ENCODE peak calls at places on chromosomes 12 and 14, in four cellular contexts. One of them, this sample, is unnamed.
A peak's percentile ranks its signal among the peaks of the same experiment; 100 is the strongest.

GRCh38 chr14:88960528-88960927 is 136.1 kb downstream of the TTC8 start:
- DNase-seq in adrenal gland: no peak
- DNase-seq in brain microvascular endothelial cell: no peak
- DNase-seq in lower lobe of right lung: no peak
- DNase-seq in this sample: no peak

GRCh38 chr14:103127861-103128598 is 4.8 kb downstream of the TNFAIP2 start:
- DNase-seq in lower lobe of right lung: peak; percentile 43
- DNase-seq in brain microvascular endothelial cell: no peak
- DNase-seq in adrenal gland: peak; percentile 22
- DNase-seq in this sample: no peak

GRCh38 chr12:75812341-75813018 is 219.1 kb downstream of the PHLDA1 start:
- DNase-seq in adrenal gland: no peak
- DNase-seq in lower lobe of right lung: no peak
- DNase-seq in brain microvascular endothelial cell: no peak
- DNase-seq in this sample: no peak

GRCh38 chr14:101446387-101446969 is 114.8 kb upstream of the DIO3 start:
- DNase-seq in lower lobe of right lung: no peak
- DNase-seq in adrenal gland: no peak
- DNase-seq in brain microvascular endothelial cell: no peak
- DNase-seq in this sample: no peak

GRCh38 chr12:57152408-57153038 is 5.1 kb upstream of the LRP1-AS start:
- DNase-seq in brain microvascular endothelial cell: no peak
- DNase-seq in adrenal gland: peak; percentile 69
- DNase-seq in lower lobe of right lung: no peak
- DNase-seq in this sample: no peak

GRCh38 chr14:63800651-63801385 is 52.0 kb upstream of the SYNE2 start:
- DNase-seq in lower lobe of right lung: no peak
- DNase-seq in adrenal gland: no peak
- DNase-seq in brain microvascular endothelial cell: no peak
- DNase-seq in this sample: no peak

GRCh38 chr14:100030441-100031153 is 34.6 kb upstream of the EVL start:
- DNase-seq in adrenal gland: peak; percentile 59
- DNase-seq in lower lobe of right lung: no peak
- DNase-seq in brain microvascular endothelial cell: peak; percentile 86
- DNase-seq in this sample: peak; percentile 31

GRCh38 chr12:6950944-6951540 is at the start of gene PTPN6:
- DNase-seq in brain microvascular endothelial cell: no peak
- DNase-seq in lower lobe of right lung: peak; percentile 92
- DNase-seq in adrenal gland: peak; percentile 33
- DNase-seq in this sample: no peak

GRCh38 chr12:53443955-53444354 is 2.4 kb downstream of the PRR13 start:
- DNase-seq in lower lobe of right lung: no peak
- DNase-seq in adrenal gland: no peak
- DNase-seq in brain microvascular endothelial cell: no peak
- DNase-seq in this sample: no peak

GRCh38 chr14:102510616-102511520 is 1.3 kb upstream of the ANKRD9 start:
- DNase-seq in lower lobe of right lung: no peak
- DNase-seq in brain microvascular endothelial cell: no peak
- DNase-seq in adrenal gland: peak; percentile 48
- DNase-seq in this sample: no peak

GRCh38 chr12:6551496-6552139 is 4.2 kb downstream of the IFFO1 start:
- DNase-seq in brain microvascular endothelial cell: peak; percentile 75
- DNase-seq in lower lobe of right lung: no peak
- DNase-seq in adrenal gland: no peak
- DNase-seq in this sample: no peak

GRCh38 chr12:120110550-120111501 is 5.7 kb downstream of the RAB35 start:
- DNase-seq in adrenal gland: peak; percentile 54
- DNase-seq in lower lobe of right lung: peak; percentile 88
- DNase-seq in brain microvascular endothelial cell: no peak
- DNase-seq in this sample: no peak

GRCh38 chr12:15044461-15044860 is 71.6 kb downstream of the PDE6H start:
- DNase-seq in brain microvascular endothelial cell: peak; percentile 22
- DNase-seq in adrenal gland: no peak
- DNase-seq in lower lobe of right lung: no peak
- DNase-seq in this sample: no peak

GRCh38 chr12:126772171-126772864 is 1494.7 kb upstream of the TMEM132C start:
- DNase-seq in lower lobe of right lung: no peak
- DNase-seq in adrenal gland: no peak
- DNase-seq in brain microvascular endothelial cell: no peak
- DNase-seq in this sample: no peak

GRCh38 chr14:23085458-23085857 is 9.5 kb downstream of the ACIN1 start:
- DNase-seq in adrenal gland: no peak
- DNase-seq in lower lobe of right lung: no peak
- DNase-seq in brain microvascular endothelial cell: no peak
- DNase-seq in this sample: no peak

GRCh38 chr12:49339464-49339861 is 2.5 kb upstream of the C1QL4 start:
- DNase-seq in adrenal gland: no peak
- DNase-seq in brain microvascular endothelial cell: no peak
- DNase-seq in lower lobe of right lung: no peak
- DNase-seq in this sample: no peak

DNA sequence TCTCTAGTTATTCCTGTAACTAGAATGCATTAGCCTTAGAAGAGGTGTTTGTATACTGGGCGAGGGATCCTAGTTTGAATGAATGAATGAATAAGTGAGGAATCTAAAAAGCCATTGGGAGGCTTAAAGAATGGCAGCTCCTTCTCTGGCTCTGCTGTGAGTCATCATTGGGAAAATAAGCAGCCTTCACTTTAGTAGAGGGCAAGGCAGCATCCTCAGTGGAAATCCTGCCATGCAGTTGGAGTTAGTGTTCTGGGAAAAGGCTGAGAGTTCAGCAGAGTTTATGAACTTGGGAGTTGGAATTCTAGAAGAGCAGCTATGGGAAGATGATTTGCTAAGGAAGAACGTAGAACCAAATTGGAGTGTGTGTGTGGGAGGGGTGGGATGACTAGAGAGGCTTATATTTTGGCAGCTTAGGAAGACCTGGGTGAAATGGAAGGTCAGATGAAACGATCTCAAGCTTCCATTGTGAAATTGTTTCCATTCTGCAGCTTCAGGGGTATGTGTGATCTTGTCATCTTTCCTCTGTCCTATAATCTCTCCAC is 120.8 kb downstream of the PTCSC3 start:
- DNase-seq in adrenal gland: no peak
- DNase-seq in lower lobe of right lung: no peak
- DNase-seq in brain microvascular endothelial cell: no peak
- DNase-seq in this sample: no peak
- H3K27ac ChIP-seq in adrenal gland: no peak overlapping the region
- H3K27ac ChIP-seq in lower lobe of right lung: no peak overlapping the region
- H3K27ac ChIP-seq in brain microvascular endothelial cell: no peak overlapping the region
- H3K27ac ChIP-seq in this sample: no peak overlapping the region

GRCh38 chr12:112549031-112549430 is 130.3 kb downstream of the PTPN11 start:
- DNase-seq in lower lobe of right lung: no peak
- DNase-seq in adrenal gland: no peak
- DNase-seq in brain microvascular endothelial cell: no peak
- DNase-seq in this sample: no peak

GRCh38 chr12:112546339-112546738 is 127.6 kb downstream of the PTPN11 start:
- DNase-seq in brain microvascular endothelial cell: no peak
- DNase-seq in lower lobe of right lung: no peak
- DNase-seq in adrenal gland: no peak
- DNase-seq in this sample: no peak

GRCh38 chr12:112555621-112556233 is 137.0 kb downstream of the PTPN11 start:
- DNase-seq in adrenal gland: no peak
- DNase-seq in lower lobe of right lung: no peak
- DNase-seq in brain microvascular endothelial cell: no peak
- DNase-seq in this sample: no peak

GRCh38 chr12:112546996-112547395 is 128.2 kb downstream of the PTPN11 start:
- DNase-seq in adrenal gland: no peak
- DNase-seq in lower lobe of right lung: no peak
- DNase-seq in brain microvascular endothelial cell: no peak
- DNase-seq in this sample: no peak

DNA sequence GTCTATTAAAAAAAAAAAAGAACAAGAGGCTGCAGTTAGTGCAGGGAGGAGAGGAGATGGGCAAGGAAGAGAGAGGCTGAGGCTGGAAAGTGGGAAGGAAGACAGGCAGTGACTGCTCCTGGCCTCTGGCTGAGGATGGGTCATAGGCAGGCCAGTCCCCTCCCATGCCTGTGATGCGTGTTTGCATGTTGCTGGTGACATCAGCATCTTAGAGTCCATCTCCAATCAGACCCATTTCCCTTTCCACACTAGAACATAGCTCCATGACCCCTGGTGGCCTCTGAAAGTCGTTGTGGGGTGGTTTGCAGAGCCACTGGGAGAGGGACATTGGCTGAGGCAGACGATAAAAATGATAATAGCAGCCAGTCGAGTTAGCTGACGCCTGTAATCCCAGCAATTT is 132.9 kb downstream of the PTPN11 start:
- DNase-seq in brain microvascular endothelial cell: no peak
- DNase-seq in adrenal gland: no peak
- DNase-seq in lower lobe of right lung: no peak
- DNase-seq in this sample: no peak
- H3K27ac ChIP-seq in brain microvascular endothelial cell: no peak overlapping the region
- H3K27ac ChIP-seq in adrenal gland: no peak overlapping the region
- H3K27ac ChIP-seq in lower lobe of right lung: no peak overlapping the region
- H3K27ac ChIP-seq in this sample: no peak overlapping the region

GRCh38 chr14:92945959-92946846 is 23.3 kb downstream of the CHGA start:
- DNase-seq in lower lobe of right lung: peak; percentile 78
- DNase-seq in brain microvascular endothelial cell: peak; percentile 57
- DNase-seq in adrenal gland: peak; percentile 23
- DNase-seq in this sample: peak; percentile 46
- H3K27ac ChIP-seq in lower lobe of right lung: no peak overlapping the region
- H3K27ac ChIP-seq in brain microvascular endothelial cell: no peak overlapping the region
- H3K27ac ChIP-seq in adrenal gland: no peak overlapping the region
- H3K27ac ChIP-seq in this sample: no peak overlapping the region

GRCh38 chr12:130920119-130920703 is 33.5 kb upstream of the ADGRD1 start:
- DNase-seq in lower lobe of right lung: no peak
- DNase-seq in brain microvascular endothelial cell: no peak
- DNase-seq in adrenal gland: no peak
- DNase-seq in this sample: no peak
- H3K27ac ChIP-seq in lower lobe of right lung: peak overlapping the region; percentile 67
- H3K27ac ChIP-seq in brain microvascular endothelial cell: no peak overlapping the region
- H3K27ac ChIP-seq in adrenal gland: no peak overlapping the region
- H3K27ac ChIP-seq in this sample: no peak overlapping the region

GRCh38 chr14:32724864-32725550 is 213.7 kb upstream of the NPAS3 start:
- DNase-seq in lower lobe of right lung: no peak
- DNase-seq in adrenal gland: no peak
- DNase-seq in brain microvascular endothelial cell: peak; percentile 94
- DNase-seq in this sample: no peak
- H3K27ac ChIP-seq in lower lobe of right lung: no peak overlapping the region
- H3K27ac ChIP-seq in adrenal gland: no peak overlapping the region
- H3K27ac ChIP-seq in brain microvascular endothelial cell: peak overlapping the region; percentile 90
- H3K27ac ChIP-seq in this sample: no peak overlapping the region

GRCh38 chr14:53519137-53519536 is 366.0 kb upstream of the DDHD1 start:
- DNase-seq in lower lobe of right lung: no peak
- DNase-seq in brain microvascular endothelial cell: peak; percentile 30
- DNase-seq in adrenal gland: no peak
- DNase-seq in this sample: no peak

GRCh38 chr14:53520529-53520928 is 367.4 kb upstream of the DDHD1 start:
- DNase-seq in brain microvascular endothelial cell: no peak
- DNase-seq in lower lobe of right lung: no peak
- DNase-seq in adrenal gland: no peak
- DNase-seq in this sample: no peak

GRCh38 chr14:53526190-53526589 is 373.1 kb upstream of the DDHD1 start:
- DNase-seq in lower lobe of right lung: no peak
- DNase-seq in adrenal gland: no peak
- DNase-seq in brain microvascular endothelial cell: no peak
- DNase-seq in this sample: no peak

GRCh38 chr14:53525608-53526007 is 372.5 kb upstream of the DDHD1 start:
- DNase-seq in adrenal gland: no peak
- DNase-seq in lower lobe of right lung: no peak
- DNase-seq in brain microvascular endothelial cell: no peak
- DNase-seq in this sample: no peak

DNA sequence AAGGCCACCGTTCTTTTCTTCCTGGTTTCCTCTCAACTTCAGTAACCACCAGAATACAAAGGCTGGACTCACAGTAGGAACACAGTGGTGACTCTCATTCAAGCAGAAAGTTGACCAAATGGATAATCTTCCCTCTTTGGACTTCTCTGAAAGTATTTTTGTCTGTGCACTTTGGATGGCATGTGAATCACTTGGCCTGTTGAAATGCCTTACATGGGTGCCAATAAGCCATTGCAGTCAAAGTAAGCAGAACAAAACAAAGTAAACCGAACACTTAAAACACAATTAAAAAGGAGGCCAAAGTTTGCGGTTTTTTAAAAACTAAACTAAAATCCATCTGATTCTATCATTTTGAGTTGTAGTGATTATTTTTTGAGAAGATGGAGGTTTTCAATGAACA is 370.1 kb upstream of the DDHD1 start:
- DNase-seq in brain microvascular endothelial cell: no peak
- DNase-seq in adrenal gland: no peak
- DNase-seq in lower lobe of right lung: no peak
- DNase-seq in this sample: no peak
- H3K27ac ChIP-seq in brain microvascular endothelial cell: no peak overlapping the region
- H3K27ac ChIP-seq in adrenal gland: no peak overlapping the region
- H3K27ac ChIP-seq in lower lobe of right lung: no peak overlapping the region
- H3K27ac ChIP-seq in this sample: no peak overlapping the region

GRCh38 chr14:33696165-33696564 is 254.7 kb downstream of the EGLN3 start:
- DNase-seq in lower lobe of right lung: no peak
- DNase-seq in brain microvascular endothelial cell: no peak
- DNase-seq in adrenal gland: no peak
- DNase-seq in this sample: no peak

GRCh38 chr14:33699300-33699699 is 251.6 kb downstream of the EGLN3 start:
- DNase-seq in lower lobe of right lung: no peak
- DNase-seq in brain microvascular endothelial cell: no peak
- DNase-seq in adrenal gland: no peak
- DNase-seq in this sample: no peak

GRCh38 chr14:33704486-33704885 is 246.4 kb downstream of the EGLN3 start:
- DNase-seq in brain microvascular endothelial cell: no peak
- DNase-seq in lower lobe of right lung: no peak
- DNase-seq in adrenal gland: no peak
- DNase-seq in this sample: no peak

GRCh38 chr14:33702293-33702692 is 248.6 kb downstream of the EGLN3 start:
- DNase-seq in adrenal gland: no peak
- DNase-seq in lower lobe of right lung: no peak
- DNase-seq in brain microvascular endothelial cell: no peak
- DNase-seq in this sample: no peak

DNA sequence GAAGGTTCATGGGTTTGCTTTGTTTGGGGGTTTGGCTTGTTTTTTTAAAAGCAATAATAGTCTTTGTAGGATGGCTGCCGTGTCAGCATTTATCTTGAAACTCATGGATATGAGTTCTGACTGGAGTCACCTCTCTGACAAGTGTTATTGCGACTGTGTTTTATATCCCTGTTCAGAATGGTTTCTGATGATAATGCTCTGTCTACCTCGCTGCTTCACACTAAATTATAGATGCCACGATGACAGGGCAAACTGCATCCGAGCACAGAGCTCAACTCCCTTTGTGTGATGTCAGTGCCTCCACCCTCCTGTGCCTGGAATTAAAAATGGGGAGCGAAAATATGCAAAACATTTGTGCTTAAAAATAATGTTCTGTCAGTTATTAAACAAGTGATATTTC is 250.8 kb downstream of the EGLN3 start:
- DNase-seq in lower lobe of right lung: no peak
- DNase-seq in brain microvascular endothelial cell: no peak
- DNase-seq in adrenal gland: no peak
- DNase-seq in this sample: no peak
- H3K27ac ChIP-seq in lower lobe of right lung: no peak overlapping the region
- H3K27ac ChIP-seq in brain microvascular endothelial cell: no peak overlapping the region
- H3K27ac ChIP-seq in adrenal gland: no peak overlapping the region
- H3K27ac ChIP-seq in this sample: no peak overlapping the region

GRCh38 chr12:26523708-26524150 is 309.3 kb downstream of the ITPR2 start:
- DNase-seq in adrenal gland: peak; percentile 95
- DNase-seq in lower lobe of right lung: peak; percentile 91
- DNase-seq in brain microvascular endothelial cell: peak; percentile 67
- DNase-seq in this sample: peak; percentile 74
- H3K27ac ChIP-seq in adrenal gland: peak overlapping the region; percentile 71
- H3K27ac ChIP-seq in lower lobe of right lung: peak overlapping the region; percentile 42
- H3K27ac ChIP-seq in brain microvascular endothelial cell: no peak overlapping the region
- H3K27ac ChIP-seq in this sample: no peak overlapping the region

GRCh38 chr12:104164635-104165034 is 26.6 kb upstream of the NFYB start:
- DNase-seq in adrenal gland: no peak
- DNase-seq in brain microvascular endothelial cell: no peak
- DNase-seq in lower lobe of right lung: no peak
- DNase-seq in this sample: no peak
- H3K27ac ChIP-seq in adrenal gland: no peak overlapping the region
- H3K27ac ChIP-seq in brain microvascular endothelial cell: no peak overlapping the region
- H3K27ac ChIP-seq in lower lobe of right lung: no peak overlapping the region
- H3K27ac ChIP-seq in this sample: no peak overlapping the region

GRCh38 chr12:94834036-94834625 is 169.4 kb downstream of the NDUFA12 start:
- DNase-seq in lower lobe of right lung: no peak
- DNase-seq in adrenal gland: no peak
- DNase-seq in brain microvascular endothelial cell: no peak
- DNase-seq in this sample: no peak
- H3K27ac ChIP-seq in lower lobe of right lung: no peak overlapping the region
- H3K27ac ChIP-seq in adrenal gland: no peak overlapping the region
- H3K27ac ChIP-seq in brain microvascular endothelial cell: no peak overlapping the region
- H3K27ac ChIP-seq in this sample: no peak overlapping the region

This sample was measured in epithelial cell of prostate.